ENCODE peak calls at places on chromosomes 5 and 9, in four cellular contexts. One of them, this sample, is unnamed.

GRCh38 chr5:5209510-5210286 is 69.6 kb downstream of the ADAMTS16 start:
- DNase-seq in CD4-positive, alpha-beta T cell: no peak
- DNase-seq in astrocyte of the spinal cord: no peak
- DNase-seq in fibroblast of pulmonary artery: no peak
- DNase-seq in this sample: no peak

GRCh38 chr5:150794927-150795326 is 16.4 kb downstream of the SMIM3 start:
- DNase-seq in astrocyte of the spinal cord: no peak
- DNase-seq in fibroblast of pulmonary artery: no peak
- DNase-seq in CD4-positive, alpha-beta T cell: no peak
- DNase-seq in this sample: no peak

GRCh38 chr9:126489604-126490593 is 123.8 kb upstream of the LMX1B start:
- DNase-seq in fibroblast of pulmonary artery: no peak
- DNase-seq in astrocyte of the spinal cord: no peak
- DNase-seq in CD4-positive, alpha-beta T cell: no peak
- DNase-seq in this sample: no peak

GRCh38 chr5:169667896-169668674 is 31.0 kb downstream of the DOCK2 start:
- DNase-seq in astrocyte of the spinal cord: peak
- DNase-seq in fibroblast of pulmonary artery: no peak
- DNase-seq in CD4-positive, alpha-beta T cell: no peak
- DNase-seq in this sample: peak

GRCh38 chr5:98259595-98259994 is 513.9 kb upstream of the RGMB start:
- DNase-seq in fibroblast of pulmonary artery: no peak
- DNase-seq in astrocyte of the spinal cord: no peak
- DNase-seq in CD4-positive, alpha-beta T cell: no peak
- DNase-seq in this sample: no peak

GRCh38 chr5:99005506-99005905 is 76.7 kb upstream of the CHD1 start:
- DNase-seq in astrocyte of the spinal cord: no peak
- DNase-seq in CD4-positive, alpha-beta T cell: no peak
- DNase-seq in fibroblast of pulmonary artery: no peak
- DNase-seq in this sample: no peak

GRCh38 chr5:63262191-63262981 is 683.8 kb downstream of the LRRC70 start:
- DNase-seq in CD4-positive, alpha-beta T cell: no peak
- DNase-seq in astrocyte of the spinal cord: peak
- DNase-seq in fibroblast of pulmonary artery: peak
- DNase-seq in this sample: no peak

GRCh38 chr5:140341591-140341990 is 4.8 kb downstream of the HBEGF start:
- DNase-seq in fibroblast of pulmonary artery: no peak
- DNase-seq in astrocyte of the spinal cord: no peak
- DNase-seq in CD4-positive, alpha-beta T cell: no peak
- DNase-seq in this sample: no peak

GRCh38 chr9:128419061-128419925 is 1.4 kb upstream of the CERCAM start:
- DNase-seq in fibroblast of pulmonary artery: peak
- DNase-seq in CD4-positive, alpha-beta T cell: no peak
- DNase-seq in astrocyte of the spinal cord: no peak
- DNase-seq in this sample: no peak

GRCh38 chr5:79772651-79773050 is 83.0 kb downstream of the CMYA5 start:
- DNase-seq in CD4-positive, alpha-beta T cell: no peak
- DNase-seq in fibroblast of pulmonary artery: no peak
- DNase-seq in astrocyte of the spinal cord: no peak
- DNase-seq in this sample: no peak

GRCh38 chr5:117102591-117102990 is 528.0 kb upstream of the SEMA6A start:
- DNase-seq in fibroblast of pulmonary artery: no peak
- DNase-seq in CD4-positive, alpha-beta T cell: no peak
- DNase-seq in astrocyte of the spinal cord: no peak
- DNase-seq in this sample: no peak

GRCh38 chr5:119385136-119386128 is 29.6 kb downstream of the TNFAIP8 start:
- DNase-seq in CD4-positive, alpha-beta T cell: no peak
- DNase-seq in fibroblast of pulmonary artery: no peak
- DNase-seq in astrocyte of the spinal cord: no peak
- DNase-seq in this sample: no peak

GRCh38 chr5:168324864-168325615 is 33.6 kb downstream of the WWC1 start:
- DNase-seq in astrocyte of the spinal cord: no peak
- DNase-seq in CD4-positive, alpha-beta T cell: no peak
- DNase-seq in fibroblast of pulmonary artery: no peak
- DNase-seq in this sample: no peak

GRCh38 chr5:95446009-95446408 is 54.8 kb downstream of the FAM81B start:
- DNase-seq in astrocyte of the spinal cord: peak
- DNase-seq in fibroblast of pulmonary artery: peak
- DNase-seq in CD4-positive, alpha-beta T cell: no peak
- DNase-seq in this sample: peak

GRCh38 chr5:107542831-107543231 is 127.9 kb downstream of the EFNA5 start:
- DNase-seq in astrocyte of the spinal cord: peak
- DNase-seq in fibroblast of pulmonary artery: peak
- DNase-seq in CD4-positive, alpha-beta T cell: no peak
- DNase-seq in this sample: peak

GRCh38 chr9:101354765-101355708 is 29.8 kb downstream of the BAAT start:
- DNase-seq in CD4-positive, alpha-beta T cell: no peak
- DNase-seq in fibroblast of pulmonary artery: no peak
- DNase-seq in astrocyte of the spinal cord: no peak
- DNase-seq in this sample: no peak

GRCh38 chr9:4382722-4383317 is 83.0 kb upstream of the GLIS3 start:
- DNase-seq in astrocyte of the spinal cord: peak
- DNase-seq in CD4-positive, alpha-beta T cell: no peak
- DNase-seq in fibroblast of pulmonary artery: peak
- DNase-seq in this sample: no peak